ENCODE peak calls at places on chromosome 19, in four cellular contexts. K, X, M and F are unnamed samples.

GRCh38 chr19:1514986-1515721 is 2.3 kb upstream of the ADAMTSL5 start:
- DNase-seq in K (no peak), X (no peak), M (no peak), F (no peak)

GRCh38 chr19:1284979-1285736 is 515 bp upstream of the EFNA2 start:
- DNase-seq in K (no peak), X (peak), M (no peak), F (no peak)

GRCh38 chr19:18660939-18661338 is 22.5 kb upstream of the CRTC1 start:
- DNase-seq in K (no peak), X (no peak), M (no peak), F (no peak)

GRCh38 chr19:23801798-23802197 is 43.1 kb upstream of the ZNF681 start:
- DNase-seq in K (no peak), X (no peak), M (no peak), F (no peak)

GRCh38 chr19:41373993-41374392 is 2.3 kb upstream of the TMEM91 start:
- DNase-seq in K (no peak), X (no peak), M (peak), F (no peak)

GRCh38 chr19:46451352-46451751 is 20.0 kb downstream of the PNMA8A start:
- DNase-seq in K (no peak), X (no peak), M (no peak), F (no peak)

GRCh38 chr19:28609091-28609755 is 603.7 kb downstream of the UQCRFS1 start:
- DNase-seq in K (no peak), X (no peak), M (no peak), F (no peak)

GRCh38 chr19:40590464-40591265 is 10.5 kb upstream of the LTBP4 start:
- DNase-seq in K (no peak), X (no peak), M (no peak), F (no peak)

GRCh38 chr19:9936151-9937000 is at the start of gene OLFM2:
- DNase-seq in K (no peak), X (peak), M (peak), F (no peak)

GRCh38 chr19:48925240-48925843 is 8.2 kb upstream of the DHDH start:
- DNase-seq in K (peak), X (no peak), M (no peak), F (peak)

GRCh38 chr19:29540128-29540527 is 14.3 kb downstream of the VSTM2B start:
- DNase-seq in K (no peak), X (no peak), M (no peak), F (no peak)

GRCh38 chr19:35975608-35976214 is 19.3 kb upstream of the SDHAF1 start:
- DNase-seq in K (no peak), X (peak), M (no peak), F (no peak)

GRCh38 chr19:29477831-29478577 is 47.8 kb upstream of the VSTM2B start:
- DNase-seq in K (no peak), X (peak), M (no peak), F (no peak)

GRCh38 chr19:19103167-19103566 is 35.1 kb downstream of the TMEM161A start:
- DNase-seq in K (no peak), X (no peak), M (no peak), F (peak)

GRCh38 chr19:18292810-18293641 is 11.6 kb upstream of the JUND start:
- DNase-seq in K (peak), X (peak), M (peak), F (peak)

GRCh38 chr19:50383307-50383851 is 768 bp upstream of the POLD1 start:
- DNase-seq in K (no peak), X (no peak), M (no peak), F (no peak)

GRCh38 chr19:49558591-49558990 is 21.8 kb downstream of the NOSIP start:
- DNase-seq in K (no peak), X (no peak), M (no peak), F (no peak)

GRCh38 chr19:6414033-6414643 is 10.5 kb downstream of the KHSRP start:
- DNase-seq in K (no peak), X (peak), M (peak), F (no peak)

GRCh38 chr19:6409346-6409745 is 15.3 kb downstream of the KHSRP start:
- DNase-seq in K (no peak), X (no peak), M (no peak), F (no peak)

GRCh38 chr19:6414793-6415591 is 9.6 kb downstream of the KHSRP start:
- DNase-seq in K (no peak), X (no peak), M (peak), F (no peak)

GRCh38 chr19:6413291-6413690 is 11.3 kb downstream of the KHSRP start:
- DNase-seq in K (no peak), X (no peak), M (peak), F (no peak)

DNA sequence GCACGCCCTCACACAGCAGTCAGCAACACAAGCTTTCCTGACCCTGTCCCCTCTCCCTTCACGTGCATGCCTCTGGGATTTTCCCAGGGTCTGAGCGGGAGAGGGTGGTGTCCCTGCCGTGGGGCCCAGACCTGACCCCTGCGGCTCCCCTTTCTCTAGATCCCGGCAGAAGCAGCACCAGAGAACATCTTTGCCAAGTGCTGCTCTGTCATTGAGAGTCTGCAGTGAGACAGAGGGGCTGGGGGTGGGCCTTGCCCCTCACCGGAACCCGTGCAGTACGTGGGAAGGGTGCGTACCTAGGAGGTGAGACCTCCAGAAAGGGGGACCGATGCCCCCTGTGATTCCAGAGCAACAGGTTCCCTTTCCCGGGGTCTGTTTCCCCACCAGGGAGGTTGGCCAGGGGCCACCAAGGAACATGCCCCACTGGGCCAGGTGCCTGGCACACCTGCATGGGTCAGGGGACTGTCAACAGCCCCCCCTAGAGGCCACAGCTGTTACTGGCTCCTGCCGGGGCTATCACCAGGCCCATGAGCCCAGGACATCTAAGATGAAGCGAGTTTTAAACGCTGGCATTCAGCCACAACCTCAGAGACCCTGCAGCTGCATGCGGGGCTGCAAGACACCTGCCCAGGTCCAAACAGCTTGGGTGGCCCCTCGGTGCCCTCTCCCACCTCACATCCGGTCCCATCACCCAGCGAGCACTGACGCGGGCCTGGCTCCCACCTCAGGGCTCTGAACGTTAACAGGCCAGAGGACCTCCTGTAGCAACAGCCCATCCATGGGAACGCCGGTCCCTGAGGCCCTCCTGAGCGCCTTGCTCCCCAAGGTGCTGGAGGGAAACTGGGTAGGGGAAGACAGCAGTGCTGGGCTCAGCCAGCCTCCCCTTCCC is 12.3 kb downstream of the KHSRP start:
- DNase-seq in K (peak), X (peak), M (peak), F (peak)
- H3K9ac ChIP-seq in K (no peak), X (no peak), M (no peak), F (no peak)

DNA sequence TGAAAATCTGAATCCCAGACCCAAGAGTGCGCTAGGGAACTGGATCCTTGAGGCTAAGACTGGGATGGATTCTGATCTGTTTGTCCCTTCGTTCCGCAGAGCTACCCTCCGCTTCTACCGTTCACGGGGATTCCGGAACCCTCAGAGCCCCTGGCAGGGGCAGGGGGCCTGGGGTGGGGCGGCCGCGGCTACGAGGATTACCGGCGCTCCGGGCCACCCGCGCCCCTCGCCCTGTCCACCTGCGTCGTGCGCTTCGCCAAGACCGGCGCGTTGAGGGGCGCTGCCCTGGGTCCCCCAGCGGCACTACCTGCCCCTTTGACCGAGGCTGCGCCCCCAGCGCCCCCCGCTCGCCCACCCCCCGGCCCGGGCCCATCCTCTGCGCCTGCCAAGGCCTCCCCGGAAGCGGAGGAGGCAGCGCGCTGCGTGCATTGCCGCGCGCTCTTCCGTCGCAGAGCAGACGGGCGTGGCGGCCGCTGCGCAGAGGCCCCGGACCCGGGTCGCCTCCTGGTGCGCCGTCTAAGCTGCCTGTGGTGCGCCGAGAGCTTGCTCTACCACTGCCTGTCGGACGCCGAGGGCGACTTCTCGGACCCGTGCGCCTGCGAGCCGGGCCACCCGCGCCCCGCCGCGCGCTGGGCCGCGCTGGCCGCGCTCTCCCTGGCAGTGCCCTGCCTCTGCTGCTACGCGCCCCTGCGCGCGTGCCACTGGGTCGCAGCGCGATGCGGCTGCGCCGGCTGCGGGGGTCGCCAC is 7.1 kb downstream of the SPRED3 start:
- DNase-seq in K (no peak), X (no peak), M (no peak), F (no peak)
- TF ChIP-seq MAX in K (no peak), X (no peak), M (no peak), F (no peak)

DNA sequence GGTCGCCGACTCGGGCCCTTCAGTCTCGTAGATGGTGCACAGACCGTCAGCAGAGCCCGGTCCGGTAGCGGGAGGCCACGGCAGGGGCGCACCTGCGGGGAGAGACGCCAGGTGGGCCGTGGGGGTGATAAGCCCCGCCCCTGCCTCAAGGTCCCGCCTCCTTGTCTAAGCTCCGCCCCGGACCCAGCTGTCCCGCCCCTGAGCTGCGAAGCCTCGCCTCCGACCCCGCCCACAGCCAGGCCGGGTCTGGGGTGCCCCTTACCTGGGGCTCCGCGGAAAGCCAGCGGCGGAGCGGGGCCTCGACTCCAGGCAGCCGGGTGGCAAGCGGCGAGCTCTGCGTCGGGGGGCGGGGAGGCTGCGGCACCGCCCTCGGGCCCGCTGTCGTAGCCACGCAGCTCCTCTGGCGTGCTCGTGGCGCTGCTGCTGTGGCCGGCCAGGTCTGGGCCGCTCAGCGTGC is 4.7 kb downstream of the PRR36 start:
- DNase-seq in K (peak), X (peak), M (peak), F (no peak)
- TF ChIP-seq CTCF in K (no peak), X (no peak), M (no peak), F (no peak)

DNA sequence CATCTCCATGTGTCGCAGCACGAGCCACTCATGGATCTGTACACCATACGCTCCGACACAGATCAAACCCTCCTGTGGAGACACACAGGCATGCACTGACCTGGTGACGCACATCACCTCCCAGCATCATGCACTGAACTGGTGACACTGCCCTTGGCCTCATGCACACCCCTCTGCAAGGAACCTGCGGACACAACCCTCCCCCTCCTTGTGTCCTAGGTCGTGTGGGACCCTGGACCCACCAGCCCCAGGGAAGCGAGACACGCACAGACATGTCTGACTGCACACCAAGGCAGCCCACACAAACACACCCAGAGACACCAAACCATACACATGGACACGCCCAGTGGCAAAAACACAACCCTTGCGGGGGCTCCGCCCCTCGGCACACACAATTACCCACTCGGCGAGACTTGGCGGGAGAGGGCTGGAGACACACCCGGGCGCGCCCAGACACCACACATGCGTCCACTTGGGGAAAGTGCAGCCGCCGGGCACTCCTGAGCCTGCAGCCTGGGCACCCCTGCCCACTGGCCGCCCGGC is 2.0 kb upstream of the KCNN4 start:
- DNase-seq in K (no peak), X (no peak), M (no peak), F (no peak)
- H3K9ac ChIP-seq in K (no peak), X (no peak), M (no peak), F (peak)